ENCODE peak calls at places on chromosomes 6 and 20, in four cellular contexts. J is tibial artery, S is GM23338, V is BE2C. A is an unnamed sample. For H3K4me1, the result is how much of the 10 kb centered on the place peaks cover.

GRCh38 chr6:135812085-135812526 is 39.4 kb upstream of the PDE7B start:
- DNase-seq in S (no peak), V (peak), J (peak), A (no peak)

GRCh38 chr20:25296094-25297093 is 48.5 kb downstream of the PYGB start:
- DNase-seq in V (peak), S (peak), J (no peak), A (peak)

GRCh38 chr20:1934578-1935573 is 39.7 kb downstream of the SIRPA start:
- DNase-seq in V (peak), J (peak), S (no peak), A (no peak)

GRCh38 chr6:170227521-170227983 is 63.3 kb downstream of the DLL1 start:
- DNase-seq in V (no peak), J (no peak), S (no peak), A (no peak)

GRCh38 chr6:3438190-3439167 is 18.4 kb downstream of the SLC22A23 start:
- DNase-seq in V (no peak), S (no peak), J (no peak), A (peak)

GRCh38 chr6:43627008-43627825 is 1.8 kb downstream of the GTPBP2 start:
- DNase-seq in V (peak), S (no peak), J (peak), A (peak)

GRCh38 chr20:59459586-59459985 is 144.8 kb upstream of the PHACTR3 start:
- DNase-seq in J (no peak), V (no peak), S (no peak), A (no peak)

GRCh38 chr6:108702106-108702851 is 141.6 kb downstream of the FOXO3 start:
- DNase-seq in V (no peak), J (no peak), S (no peak), A (no peak)

GRCh38 chr20:63335711-63336110 is 25.4 kb downstream of the CHRNA4 start:
- DNase-seq in J (no peak), V (no peak), S (no peak), A (no peak)

GRCh38 chr20:20491110-20491783 is 123.3 kb downstream of the INSM1 start:
- DNase-seq in V (no peak), J (no peak), S (no peak), A (no peak)

GRCh38 chr20:18477821-18478220 is 10.6 kb downstream of the POLR3F start:
- DNase-seq in S (peak), J (no peak), V (no peak), A (no peak)

GRCh38 chr6:160766657-160767018 is 64.6 kb downstream of the PLG start:
- DNase-seq in J (no peak), S (no peak), V (no peak), A (no peak)

GRCh38 chr6:26017567-26017966 is 55.0 kb downstream of the TRIM38 start:
- DNase-seq in V (no peak), J (peak), S (peak), A (peak)

GRCh38 chr20:24981282-24981681 is 11.3 kb downstream of the APMAP start:
- DNase-seq in V (no peak), J (no peak), S (no peak), A (no peak)

GRCh38 chr6:97215157-97215769 is 67.8 kb downstream of the MMS22L start:
- DNase-seq in J (no peak), S (peak), V (peak), A (peak)

GRCh38 chr6:116596815-116597214 is 19.5 kb upstream of the RSPH4A start:
- DNase-seq in V (no peak), J (no peak), S (peak), A (no peak)

GRCh38 chr6:44628347-44628746 is 240.8 kb downstream of the CDC5L start:
- DNase-seq in S (no peak), V (no peak), J (no peak), A (no peak)

GRCh38 chr6:53611342-53611741 is 54.2 kb downstream of the KLHL31 start:
- DNase-seq in S (no peak), V (no peak), J (no peak), A (peak)

GRCh38 chr6:50602191-50602810 is 111.0 kb upstream of the TFAP2D start:
- DNase-seq in J (no peak), S (peak), V (peak), A (peak)

GRCh38 chr20:58051367-58051766 is 177.1 kb downstream of the ANKRD60 start:
- DNase-seq in J (no peak), S (no peak), V (no peak), A (no peak)

GRCh38 chr20:10805764-10806163 is 132.0 kb upstream of the JAG1 start:
- DNase-seq in V (no peak), S (peak), J (no peak), A (no peak)

GRCh38 chr6:35668708-35669440 is 19.8 kb downstream of the FKBP5 start:
- DNase-seq in S (no peak), J (no peak), V (no peak), A (no peak)
- H3K4me1 ChIP-seq in S (under half), J (under half), V (under half), A (under half)

GRCh38 chr6:143538374-143538773 is 26.9 kb upstream of the FUCA2 start:
- DNase-seq in V (no peak), S (no peak), J (no peak), A (no peak)
- H3K4me1 ChIP-seq in V (under half), S (under half), J (under half), A (under half)

GRCh38 chr6:15270402-15270801 is 24.5 kb downstream of the JARID2 start:
- DNase-seq in V (no peak), S (no peak), J (no peak), A (peak)

GRCh38 chr6:15267221-15267620 is 21.4 kb downstream of the JARID2 start:
- DNase-seq in V (no peak), S (no peak), J (no peak), A (no peak)

GRCh38 chr6:15268130-15268908 is 22.4 kb downstream of the JARID2 start:
- DNase-seq in V (no peak), J (no peak), S (peak), A (no peak)

GRCh38 chr6:15272562-15272961 is 26.7 kb downstream of the JARID2 start:
- DNase-seq in J (no peak), V (no peak), S (no peak), A (no peak)

GRCh38 chr6:15269619-15270018 is 23.8 kb downstream of the JARID2 start:
- DNase-seq in S (no peak), V (no peak), J (no peak), A (no peak)
- H3K4me1 ChIP-seq in S (half or more), V (under half), J (under half), A (under half)

GRCh38 chr6:42038163-42038562 is 12.2 kb upstream of the TAF8 start:
- DNase-seq in J (peak), S (no peak), V (no peak), A (no peak)
- H3K4me1 ChIP-seq in J (under half), S (under half), V (under half), A (under half)

DNA sequence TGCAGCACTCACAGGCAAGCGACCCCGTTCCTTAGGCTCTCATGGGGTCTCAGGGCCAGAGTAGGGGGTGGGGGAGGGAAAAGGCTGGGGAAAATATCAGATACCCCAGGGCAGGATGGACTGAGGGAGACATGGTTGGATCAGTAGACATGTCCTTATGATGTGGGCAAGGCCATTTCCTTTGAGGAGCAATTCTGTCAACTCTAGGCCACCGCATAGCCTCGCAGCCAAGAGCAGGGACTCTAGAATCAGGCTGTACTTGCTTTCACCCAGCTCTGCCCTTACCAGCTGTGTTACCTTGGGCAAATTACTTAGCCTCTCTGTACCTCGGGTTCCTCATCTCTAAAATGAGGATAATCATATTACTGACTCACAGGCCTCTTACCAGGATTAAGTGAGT is 2.2 kb upstream of the MAPK13 start:
- DNase-seq in J (no peak), V (no peak), S (no peak), A (no peak)
- H3K4me1 ChIP-seq in J (under half), V (under half), S (under half), A (under half)

GRCh38 chr6:111471958-111472357 is 11.1 kb downstream of the REV3L start:
- DNase-seq in S (no peak), J (no peak), V (no peak), A (no peak)

GRCh38 chr6:111477481-111477938 is 5.5 kb downstream of the REV3L start:
- DNase-seq in S (peak), J (no peak), V (no peak), A (no peak)

GRCh38 chr6:111474106-111474505 is 8.9 kb downstream of the REV3L start:
- DNase-seq in V (no peak), S (no peak), J (no peak), A (no peak)

GRCh38 chr6:111472933-111473435 is 10.0 kb downstream of the REV3L start:
- DNase-seq in J (no peak), S (no peak), V (no peak), A (no peak)

DNA sequence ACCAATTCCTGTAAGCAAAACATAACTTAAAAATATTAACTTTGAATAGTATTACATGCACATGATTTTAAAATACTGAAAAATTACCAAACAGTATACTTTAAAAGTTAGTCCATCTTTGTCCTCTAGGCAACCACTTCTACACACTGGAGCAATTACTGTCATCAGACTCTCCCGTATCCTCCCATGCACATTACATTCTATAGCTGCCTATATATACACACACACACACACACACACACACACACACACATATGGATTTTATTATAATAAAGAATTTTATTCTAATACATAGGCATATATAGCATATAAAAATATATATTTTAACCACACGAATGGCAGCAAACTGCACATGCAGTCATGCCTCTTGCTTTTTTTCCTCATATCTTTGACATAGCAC is 8.2 kb downstream of the REV3L start:
- DNase-seq in V (no peak), S (no peak), J (no peak), A (no peak)
- H3K4me1 ChIP-seq in V (under half), S (under half), J (under half), A (under half)

GRCh38 chr20:49278036-49278816 is at the start of gene ZNFX1:
- DNase-seq in S (peak), J (peak), V (peak), A (peak)

GRCh38 chr20:49278817-49279676 is 1.2 kb upstream of the ZNFX1 start:
- DNase-seq in S (no peak), V (no peak), J (peak), A (peak)

GRCh38 chr20:49281059-49281912 is 3.4 kb upstream of the ZNFX1 start:
- DNase-seq in S (peak), J (no peak), V (peak), A (peak)

GRCh38 chr20:49280463-49281058 is 2.7 kb upstream of the ZNFX1 start:
- DNase-seq in V (no peak), S (no peak), J (no peak), A (no peak)

GRCh38 chr20:49279677-49280462 is 2.0 kb upstream of the ZNFX1 start:
- DNase-seq in V (no peak), J (no peak), S (no peak), A (no peak)
- H3K4me1 ChIP-seq in V (under half), J (under half), S (under half), A (under half)

GRCh38 chr6:15400572-15401004 is 154.7 kb downstream of the JARID2 start:
- DNase-seq in J (no peak), S (peak), V (peak), A (no peak)
- H3K4me1 ChIP-seq in J (under half), S (half or more), V (half or more), A (under half)

DNA sequence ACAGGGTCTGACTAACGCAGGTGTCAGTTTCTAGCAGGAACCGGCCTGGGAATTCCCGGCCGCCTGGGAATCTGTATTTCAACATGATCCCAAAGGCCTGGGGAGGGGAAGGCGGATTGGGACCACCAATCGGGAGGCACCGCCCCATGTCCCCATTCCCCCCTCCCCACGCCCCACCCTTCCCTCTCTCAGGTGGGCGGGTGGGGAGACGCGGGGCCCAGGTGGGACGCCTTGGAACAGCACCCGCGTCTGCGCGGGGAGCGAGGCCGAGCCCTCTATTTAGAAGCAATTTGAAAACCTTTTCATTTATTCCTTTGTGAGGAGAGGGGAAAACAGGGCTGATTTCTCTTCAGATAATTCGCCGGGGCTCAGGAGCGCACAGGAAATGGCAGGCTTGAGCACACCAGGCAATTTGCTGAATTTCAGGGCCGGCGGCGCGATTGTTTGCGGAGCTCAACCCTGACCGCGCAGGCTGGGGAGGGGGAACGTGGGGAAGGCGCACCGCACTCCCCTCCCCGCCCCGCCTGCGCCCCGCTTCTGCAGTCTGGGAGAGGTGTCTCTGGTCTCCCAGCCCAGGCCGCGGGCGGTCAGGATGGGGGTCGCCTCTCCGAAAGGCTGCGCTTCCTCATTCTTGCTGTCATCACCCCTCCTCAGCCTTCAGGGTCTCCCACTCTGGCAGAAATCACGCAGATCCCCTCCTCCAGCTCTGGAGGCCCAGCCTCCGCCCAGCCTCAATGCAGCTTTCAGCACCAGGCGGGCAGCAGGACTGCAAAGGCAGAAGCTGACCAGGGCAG is 170.1 kb downstream of the GRM4 start:
- DNase-seq in J (peak), S (peak), V (no peak), A (no peak)
- H3K4me1 ChIP-seq in J (under half), S (under half), V (under half), A (under half)

GRCh38 chr6:149265945-149266344 is 51.6 kb upstream of the TAB2 start:
- DNase-seq in V (no peak), J (no peak), S (no peak), A (no peak)

GRCh38 chr6:149266659-149267058 is 50.9 kb upstream of the TAB2 start:
- DNase-seq in S (no peak), V (no peak), J (no peak), A (no peak)

GRCh38 chr6:149268768-149269167 is 48.7 kb upstream of the TAB2 start:
- DNase-seq in J (no peak), S (no peak), V (no peak), A (no peak)

GRCh38 chr6:149267513-149268043 is 49.9 kb upstream of the TAB2 start:
- DNase-seq in V (no peak), S (no peak), J (no peak), A (no peak)

GRCh38 chr6:149268146-149268545 is 49.4 kb upstream of the TAB2 start:
- DNase-seq in V (no peak), S (no peak), J (no peak), A (no peak)
- H3K4me1 ChIP-seq in V (under half), S (under half), J (under half), A (under half)

A was measured in small intestine.